ENCODE peak calls at places on chromosomes 6 and 20, in five cellular contexts. Q is neuronal stem cell, K is IMR-90, O is mesenchymal stem cell, E is H1. R is an unnamed sample.

GRCh38 chr6:163705923-163706322 is 291.4 kb downstream of the QKI start:
- DNase-seq in Q (no peak), K (no peak), O (no peak), E (no peak), R (no peak)

GRCh38 chr6:157022022-157022740 is 245.0 kb downstream of the ARID1B start:
- DNase-seq in Q (peak; percentile 77), K (peak; percentile 90), O (peak; percentile 92), E (no peak), R (peak; percentile 88)

GRCh38 chr20:4513720-4514119 is 208.0 kb upstream of the PRND start:
- DNase-seq in Q (no peak), K (peak; percentile 84), O (no peak), E (no peak), R (no peak)

GRCh38 chr6:33663028-33663427 is 41.9 kb downstream of the ITPR3 start:
- DNase-seq in Q (no peak), K (no peak), O (no peak), E (no peak), R (no peak)

GRCh38 chr20:48858075-48858790 is 30.4 kb upstream of the PREX1 start:
- DNase-seq in Q (no peak), K (no peak), O (no peak), E (no peak), R (no peak)

GRCh38 chr6:124434416-124434815 is 527.8 kb upstream of the RNF217 start:
- DNase-seq in Q (no peak), K (no peak), O (no peak), E (no peak), R (peak; percentile 2)

GRCh38 chr6:54802775-54803631 is 43.6 kb upstream of the FAM83B start:
- DNase-seq in Q (no peak), K (peak; percentile 83), O (peak; percentile 78), E (no peak), R (peak; percentile 8)

GRCh38 chr6:169530762-169531143 is 171.1 kb downstream of the WDR27 start:
- DNase-seq in Q (no peak), K (no peak), O (no peak), E (no peak), R (no peak)

GRCh38 chr6:133646021-133646682 is 242.8 kb upstream of the TCF21 start:
- DNase-seq in Q (no peak), K (peak; percentile 47), O (peak; percentile 39), E (no peak), R (no peak)

GRCh38 chr20:878511-879307 is 37.4 kb downstream of the ANGPT4 start:
- DNase-seq in Q (peak; percentile 74), K (peak; percentile 20), O (peak; percentile 28), E (no peak), R (no peak)

GRCh38 chr6:100892693-100893092 is 11.6 kb upstream of the ASCC3 start:
- DNase-seq in Q (no peak), K (no peak), O (no peak), E (no peak), R (peak; percentile 70)

GRCh38 chr6:12584631-12585405 is 131.7 kb upstream of the PHACTR1 start:
- DNase-seq in Q (no peak), K (no peak), O (no peak), E (no peak), R (peak; percentile 69)

GRCh38 chr6:167679137-167679736 is 147.5 kb upstream of the AFDN start:
- DNase-seq in Q (peak; percentile 35), K (no peak), O (no peak), E (no peak), R (peak; percentile 20)
- H3K4me3 ChIP-seq in Q (peak overlapping the region; percentile 57), K (no peak overlapping the region), O (no peak overlapping the region), E (peak overlapping the region; percentile 61), R (no peak overlapping the region)

DNA sequence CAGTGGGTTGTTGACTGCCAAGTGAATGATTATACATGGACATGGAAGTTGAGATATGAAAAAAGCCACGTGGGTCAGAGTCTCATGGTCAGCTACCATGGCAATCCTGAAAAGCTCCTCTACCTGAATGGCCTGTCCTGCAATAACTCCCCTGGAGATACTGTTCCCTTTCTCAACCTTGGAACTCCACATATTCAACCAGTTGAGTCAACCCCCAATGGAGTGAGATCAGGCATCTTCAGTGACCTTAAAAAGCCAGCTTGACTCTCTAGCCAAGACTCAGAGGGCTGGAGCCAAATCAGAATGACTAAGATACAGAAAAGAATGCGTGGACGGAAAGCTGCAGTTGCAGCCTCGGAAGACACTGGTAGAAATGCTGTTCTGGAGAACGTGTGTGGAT is 341.3 kb downstream of the FOXA2 start:
- DNase-seq in Q (no peak), K (no peak), O (no peak), E (no peak), R (no peak)
- H3K14ac ChIP-seq in Q (no peak overlapping the region), K (no peak overlapping the region), O (no peak overlapping the region), E (no peak overlapping the region), R (no peak overlapping the region)

DNA sequence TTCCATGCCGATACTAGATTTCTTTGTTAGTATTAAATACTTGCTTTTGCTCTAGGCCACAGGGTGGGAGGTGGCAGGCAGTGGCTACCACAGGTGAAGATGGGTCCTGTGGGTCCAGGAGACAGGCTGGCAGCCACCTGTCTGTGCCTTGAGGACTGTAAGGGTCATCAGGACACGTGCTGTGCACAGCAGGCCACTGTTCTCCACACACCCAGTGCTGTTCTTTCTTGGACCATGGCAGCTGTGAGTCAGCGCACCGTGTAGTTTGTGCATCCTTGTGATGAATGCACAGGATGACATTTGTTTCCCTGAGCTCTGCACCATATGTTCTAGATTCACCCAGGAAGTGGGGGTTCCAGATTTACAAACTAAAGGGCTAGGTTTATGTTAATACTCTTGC is 317.0 kb downstream of the ZFAND3 start:
- DNase-seq in Q (no peak), K (peak; percentile 38), O (no peak), E (no peak), R (no peak)
- H3K23ac ChIP-seq in Q (no peak overlapping the region), K (no peak overlapping the region), O (no peak overlapping the region), E (no peak overlapping the region), R (no peak overlapping the region)

GRCh38 chr6:108119212-108120141 is 44.9 kb upstream of the OSTM1 start:
- DNase-seq in Q (peak; percentile 23), K (no peak), O (no peak), E (no peak), R (no peak)

GRCh38 chr6:108118359-108118724 is 43.8 kb upstream of the OSTM1 start:
- DNase-seq in Q (no peak), K (no peak), O (no peak), E (no peak), R (no peak)

GRCh38 chr6:108118791-108119211 is 44.3 kb upstream of the OSTM1 start:
- DNase-seq in Q (peak; percentile 41), K (no peak), O (peak; percentile 45), E (no peak), R (no peak)

GRCh38 chr6:108121612-108122011 is 44.2 kb upstream of the NR2E1 start:
- DNase-seq in Q (no peak), K (no peak), O (no peak), E (no peak), R (no peak)

DNA sequence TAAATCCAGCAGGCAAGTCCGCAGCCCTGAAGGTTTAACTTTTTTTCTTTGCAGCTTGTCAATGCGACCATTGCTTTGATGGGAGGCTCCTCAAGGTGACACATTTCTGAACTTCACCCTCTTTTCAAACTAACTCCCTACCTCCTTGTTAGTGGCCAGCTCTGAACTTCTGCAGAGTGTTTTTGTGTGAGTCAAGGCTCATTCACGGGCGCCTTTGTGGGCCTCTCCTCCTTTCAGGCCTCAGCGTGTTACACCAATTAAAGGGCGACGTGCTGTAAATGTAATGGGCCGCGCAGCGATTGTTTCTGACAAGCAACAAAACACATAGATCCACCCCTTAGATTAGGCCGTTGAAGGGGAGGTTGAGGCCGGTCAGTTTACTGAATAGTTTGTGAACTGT is 45.5 kb upstream of the NR2E1 start:
- DNase-seq in Q (peak; percentile 36), K (no peak), O (no peak), E (no peak), R (no peak)
- H3K4me3 ChIP-seq in Q (no peak overlapping the region), K (no peak overlapping the region), O (no peak overlapping the region), E (peak overlapping the region; percentile 52), R (no peak overlapping the region)

GRCh38 chr6:105566503-105566902 is 163.6 kb upstream of the PREP start:
- DNase-seq in Q (no peak), K (no peak), O (no peak), E (no peak), R (no peak)

GRCh38 chr6:105562027-105562426 is 159.1 kb upstream of the PREP start:
- DNase-seq in Q (no peak), K (no peak), O (no peak), E (no peak), R (no peak)

GRCh38 chr6:105564503-105564902 is 161.6 kb upstream of the PREP start:
- DNase-seq in Q (no peak), K (no peak), O (no peak), E (no peak), R (no peak)

GRCh38 chr6:105560611-105561066 is 157.8 kb upstream of the PREP start:
- DNase-seq in Q (no peak), K (peak; percentile 72), O (peak; percentile 62), E (no peak), R (no peak)

GRCh38 chr6:105561501-105561900 is 158.6 kb upstream of the PREP start:
- DNase-seq in Q (no peak), K (no peak), O (peak; percentile 18), E (no peak), R (no peak)
- H3K14ac ChIP-seq in Q (no peak overlapping the region), K (no peak overlapping the region), O (no peak overlapping the region), E (no peak overlapping the region), R (no peak overlapping the region)

DNA sequence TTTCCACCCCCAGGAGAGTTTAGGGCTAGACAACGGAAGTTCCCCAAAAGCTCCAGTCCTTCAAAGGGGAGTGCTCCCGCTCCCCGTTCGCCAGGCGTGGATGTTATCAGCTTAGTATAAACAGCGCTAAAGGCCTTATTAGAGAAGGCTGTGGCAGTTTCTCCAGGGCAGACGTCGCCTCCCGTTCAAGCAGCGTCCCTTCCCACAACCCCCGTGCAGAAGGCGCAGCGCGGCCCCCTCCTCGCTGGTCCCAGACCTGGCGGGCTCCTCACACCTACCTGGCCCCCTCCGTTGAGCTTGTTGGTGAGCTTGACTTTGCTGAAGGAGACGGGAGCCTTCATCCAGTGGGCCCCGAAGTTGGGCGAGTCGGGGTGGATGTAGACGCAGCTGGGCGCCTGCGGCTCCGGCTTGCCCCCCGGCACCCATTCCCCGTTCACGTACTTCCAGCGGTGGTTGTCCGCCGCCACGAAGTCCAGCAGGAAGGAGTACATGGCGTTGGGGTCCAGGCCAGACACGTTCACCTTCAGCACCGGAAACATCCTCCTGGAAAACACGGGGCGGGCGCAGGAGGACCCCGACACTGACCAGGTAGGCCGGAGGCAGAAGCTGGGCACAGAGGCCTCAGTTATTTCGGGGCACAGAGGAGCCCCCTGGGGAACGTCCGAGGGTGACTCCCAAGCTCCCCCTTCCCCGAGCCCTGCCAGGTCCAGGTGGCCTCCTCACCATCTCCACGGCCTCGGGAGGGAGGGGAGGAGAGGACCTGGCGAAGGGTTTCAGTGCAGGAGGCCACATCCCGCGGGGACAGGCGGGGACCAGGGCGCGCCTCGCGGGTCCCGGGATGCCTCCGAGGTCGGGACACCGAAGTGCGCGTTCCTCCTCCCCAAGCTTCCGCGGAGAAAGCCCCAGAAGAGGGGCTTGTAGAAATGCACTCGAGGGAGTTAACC is 1.1 kb downstream of the TBXT start:
- DNase-seq in Q (no peak), K (no peak), O (no peak), E (no peak), R (no peak)
- H3K23ac ChIP-seq in Q (peak overlapping the region; percentile 69), K (no peak overlapping the region), O (no peak overlapping the region), E (no peak overlapping the region), R (no peak overlapping the region)

R was measured in trophoblast cell.